ENCODE peak calls at places on chromosomes 13 and 19, in four cellular contexts. U is testis, B is fibroblast of lung, M is left ventricle myocardium inferior. N is an unnamed sample. For H3K27me3, the result is how much of the 10 kb centered on the place peaks cover.

GRCh38 chr13:44622701-44623100 is 46.6 kb upstream of the TSC22D1 start:
- DNase-seq in U (no peak), B (no peak), M (no peak), N (no peak)

GRCh38 chr13:34257980-34258379 is 440.0 kb downstream of the RFC3 start:
- DNase-seq in U (no peak), B (no peak), M (no peak), N (no peak)

GRCh38 chr13:109779074-109779473 is 7.3 kb downstream of the IRS2 start:
- DNase-seq in U (no peak), B (peak), M (no peak), N (peak)

GRCh38 chr19:3250675-3251074 is 26.2 kb downstream of the CELF5 start:
- DNase-seq in U (no peak), B (no peak), M (no peak), N (no peak)

GRCh38 chr19:46716013-46716671 is 772 bp downstream of the PRKD2 start:
- DNase-seq in U (no peak), B (no peak), M (no peak), N (no peak)

GRCh38 chr19:44662686-44663085 is 8.6 kb upstream of the CEACAM19 start:
- DNase-seq in U (peak), B (peak), M (no peak), N (no peak)

GRCh38 chr13:47119568-47120080 is 222.8 kb upstream of the HTR2A start:
- DNase-seq in U (no peak), B (peak), M (no peak), N (no peak)

GRCh38 chr13:39684531-39685137 is 29.2 kb downstream of the COG6 start:
- DNase-seq in U (no peak), B (peak), M (no peak), N (no peak)

GRCh38 chr13:40206241-40207109 is 460.0 kb downstream of the FOXO1 start:
- DNase-seq in U (no peak), B (peak), M (no peak), N (peak)

GRCh38 chr13:49240017-49240416 is 7.7 kb upstream of the CDADC1 start:
- DNase-seq in U (peak), B (peak), M (no peak), N (no peak)

GRCh38 chr13:72390909-72391308 is 336.5 kb downstream of the MZT1 start:
- DNase-seq in U (no peak), B (peak), M (no peak), N (no peak)

GRCh38 chr13:28471408-28471807 is 23.5 kb downstream of the FLT1 start:
- DNase-seq in U (no peak), B (no peak), M (no peak), N (no peak)

GRCh38 chr13:113162783-113163685 is 4.6 kb downstream of the PROZ start:
- DNase-seq in U (no peak), B (no peak), M (no peak), N (no peak)

GRCh38 chr13:76016799-76017198 is 380.7 kb downstream of the LMO7 start:
- DNase-seq in U (peak), B (peak), M (no peak), N (no peak)

GRCh38 chr13:91133941-91134772 is 213.3 kb upstream of the MIR17HG start:
- DNase-seq in U (peak), B (peak), M (no peak), N (no peak)

GRCh38 chr13:111142472-111142871 is 27.4 kb downstream of the ARHGEF7 start:
- DNase-seq in U (no peak), B (no peak), M (no peak), N (no peak)

GRCh38 chr13:111139874-111140561 is 24.9 kb downstream of the ARHGEF7 start:
- DNase-seq in U (no peak), B (no peak), M (no peak), N (no peak)

GRCh38 chr13:111143875-111144540 is 28.9 kb downstream of the ARHGEF7 start:
- DNase-seq in U (no peak), B (no peak), M (no peak), N (no peak)

GRCh38 chr13:111139452-111139851 is 24.3 kb downstream of the ARHGEF7 start:
- DNase-seq in U (no peak), B (no peak), M (no peak), N (no peak)

DNA sequence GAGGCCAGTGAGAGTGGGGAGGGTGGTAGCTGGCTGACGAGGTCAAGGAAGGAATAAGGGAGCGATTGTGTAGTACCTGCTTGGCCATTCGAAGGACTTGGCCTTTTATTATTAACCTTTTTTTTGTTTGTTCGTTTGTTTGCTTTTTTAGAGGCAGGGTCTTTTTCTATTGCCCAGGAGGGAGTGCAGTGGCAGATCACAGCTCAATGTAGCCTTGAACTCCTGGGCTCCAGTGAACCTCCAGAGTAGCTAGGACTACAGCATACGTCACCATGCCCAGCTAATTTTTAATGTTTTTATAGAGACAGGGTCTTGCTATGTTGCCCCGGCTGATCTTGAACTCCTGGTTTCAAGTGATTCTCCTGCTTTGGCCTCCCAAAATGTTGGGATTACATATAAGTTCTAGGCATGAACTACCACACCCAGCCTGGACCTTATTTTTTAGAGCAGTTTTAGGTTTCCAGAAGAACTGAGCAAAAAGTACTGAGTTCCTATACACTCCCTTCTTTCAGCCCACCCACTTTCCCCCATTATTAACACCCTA is 25.5 kb downstream of the ARHGEF7 start:
- DNase-seq in U (no peak), B (no peak), M (no peak), N (no peak)
- H3K27me3 ChIP-seq in U (under half), B (under half), M (under half), N (under half)

GRCh38 chr19:18397242-18398202 is at the start of gene LRRC25:
- DNase-seq in U (peak), B (no peak), M (peak), N (no peak)
- H3K4me3 ChIP-seq in U (peak), B (no peak), M (peak), N (no peak)

GRCh38 chr13:89891416-89891815 is 1456.1 kb upstream of the MIR17HG start:
- DNase-seq in U (no peak), B (no peak), M (no peak), N (no peak)

DNA sequence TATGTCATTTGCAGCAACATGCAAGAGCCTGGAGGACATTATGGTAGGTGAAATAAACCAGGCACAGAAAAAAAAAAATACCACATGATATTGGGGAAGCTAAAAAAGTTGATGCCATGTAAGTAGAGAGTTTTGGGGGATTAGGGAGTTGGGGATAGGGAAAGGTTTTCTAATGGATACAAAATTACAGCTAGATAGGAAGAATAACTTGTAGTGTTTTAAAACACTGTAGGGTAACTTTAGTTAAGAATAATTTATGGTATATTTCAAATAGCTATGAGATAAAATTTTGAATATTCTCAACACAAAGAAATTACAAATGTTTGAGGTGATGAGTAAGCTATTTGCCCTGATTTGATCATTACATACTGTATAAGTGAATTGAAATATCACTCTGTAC is 1456.7 kb upstream of the MIR17HG start:
- DNase-seq in U (no peak), B (no peak), M (no peak), N (no peak)
- H3K27ac ChIP-seq in U (no peak), B (no peak), M (no peak), N (no peak)

GRCh38 chr19:4279530-4280422 is 710 bp downstream of the SHD start:
- DNase-seq in U (no peak), B (no peak), M (no peak), N (no peak)
- H3K27me3 ChIP-seq in U (under half), B (under half), M (half or more), N (under half)

GRCh38 chr13:98473135-98473791 is 103.6 kb downstream of the STK24 start:
- DNase-seq in U (no peak), B (no peak), M (no peak), N (no peak)
- H3K4me3 ChIP-seq in U (no peak), B (no peak), M (no peak), N (no peak)

GRCh38 chr19:17796013-17796837 is 1.3 kb downstream of the B3GNT3 start:
- DNase-seq in U (no peak), B (no peak), M (no peak), N (no peak)

GRCh38 chr19:17795495-17795856 is 538 bp downstream of the B3GNT3 start:
- DNase-seq in U (no peak), B (no peak), M (no peak), N (no peak)

GRCh38 chr19:17797397-17798201 is 2.7 kb downstream of the B3GNT3 start:
- DNase-seq in U (no peak), B (no peak), M (no peak), N (no peak)

GRCh38 chr19:17794731-17795494 is at the start of gene B3GNT3:
- DNase-seq in U (peak), B (no peak), M (peak), N (no peak)

GRCh38 chr19:17796838-17797168 is 1.9 kb downstream of the B3GNT3 start:
- DNase-seq in U (no peak), B (no peak), M (no peak), N (no peak)
- H3K27ac ChIP-seq in U (no peak), B (no peak), M (no peak), N (no peak)

GRCh38 chr19:35973487-35973886 is 21.5 kb upstream of the SDHAF1 start:
- DNase-seq in U (no peak), B (no peak), M (no peak), N (no peak)
- H3K27me3 ChIP-seq in U (under half), B (under half), M (under half), N (under half)